ENCODE peak calls at places on chromosomes 6 and 20, in seven cellular contexts. J is endothelial cell of umbilical vein, W is body of pancreas, R is cardiac muscle cell, H is fibroblast of mammary gland, F is WERI-Rb-1, Q is bronchial epithelial cell. D is an unnamed sample.

GRCh38 chr6:116447052-116447451 is 14.1 kb upstream of the CALHM6 start:
- DNase-seq in J (peak), W (no peak), R (peak), H (no peak), F (no peak), Q (no peak), D (no peak)

GRCh38 chr6:132065556-132065955 is 114.4 kb upstream of the CCN2 start:
- DNase-seq in J (peak), W (no peak), R (no peak), H (peak), F (no peak), Q (peak), D (no peak)

GRCh38 chr6:126535138-126535537 is 195.2 kb downstream of the CENPW start:
- DNase-seq in J (no peak), W (no peak), R (no peak), H (no peak), F (no peak), Q (no peak), D (no peak)

GRCh38 chr20:56826971-56827645 is 198.0 kb downstream of the TFAP2C start:
- DNase-seq in J (no peak), W (no peak), R (peak), H (peak), F (no peak), Q (peak), D (no peak)

GRCh38 chr20:25389381-25389857 is 1.2 kb downstream of the ABHD12 start:
- DNase-seq in J (peak), W (peak), R (peak), H (peak), F (no peak), Q (peak), D (no peak)

GRCh38 chr6:123994168-123994567 is 190.5 kb downstream of the NKAIN2 start:
- DNase-seq in J (no peak), W (no peak), R (no peak), H (no peak), F (no peak), Q (no peak), D (no peak)

GRCh38 chr20:17617868-17618672 is 48.2 kb downstream of the DSTN start:
- DNase-seq in J (no peak), W (peak), R (no peak), H (no peak), F (no peak), Q (no peak), D (peak)

GRCh38 chr20:44031001-44031574 is 116.4 kb downstream of the TOX2 start:
- DNase-seq in J (no peak), W (no peak), R (no peak), H (no peak), F (no peak), Q (no peak), D (no peak)

GRCh38 chr6:136440187-136440582 is 110.0 kb downstream of the MAP7 start:
- DNase-seq in J (no peak), W (no peak), R (no peak), H (no peak), F (no peak), Q (peak), D (no peak)

GRCh38 chr6:46963626-46964025 is 41.9 kb upstream of the ADGRF5 start:
- DNase-seq in J (peak), W (peak), R (peak), H (peak), F (no peak), Q (no peak), D (no peak)

GRCh38 chr6:20038805-20039204 is 173.5 kb downstream of the MBOAT1 start:
- DNase-seq in J (no peak), W (peak), R (no peak), H (peak), F (no peak), Q (peak), D (no peak)

GRCh38 chr20:53130819-53131218 is 158.7 kb downstream of the TSHZ2 start:
- DNase-seq in J (no peak), W (no peak), R (no peak), H (no peak), F (no peak), Q (peak), D (no peak)

GRCh38 chr6:4225207-4225872 is 90.0 kb upstream of the ECI2 start:
- DNase-seq in J (no peak), W (no peak), R (no peak), H (no peak), F (peak), Q (no peak), D (no peak)

GRCh38 chr6:158026901-158027589 is 45.4 kb downstream of the SYNJ2 start:
- DNase-seq in J (no peak), W (no peak), R (no peak), H (no peak), F (no peak), Q (no peak), D (no peak)
- TF ChIP-seq CTCF in J (no peak), W (no peak), R (no peak), H (no peak), F (no peak), Q (no peak), D (no peak)

DNA sequence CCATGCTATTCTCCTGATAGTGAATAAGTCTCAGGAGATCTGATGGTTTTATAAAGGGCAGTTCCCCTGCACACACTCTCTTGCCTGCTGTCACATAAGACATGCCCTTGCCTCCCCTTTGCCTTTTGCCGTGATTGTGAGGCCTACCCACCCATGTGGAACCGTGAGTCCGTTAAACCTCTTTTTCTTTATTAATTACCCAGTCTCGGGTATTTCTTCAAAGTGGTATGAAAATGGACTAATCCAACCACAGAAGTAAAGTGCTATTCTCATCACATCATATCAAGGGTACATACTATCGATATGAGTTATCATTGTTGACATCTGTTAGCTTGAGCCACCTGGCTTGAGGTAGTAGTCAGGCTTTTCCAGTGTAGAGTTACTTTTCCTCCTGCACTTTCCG is 2.3 kb downstream of the MANBAL start:
- DNase-seq in J (no peak), W (no peak), R (no peak), H (no peak), F (peak), Q (no peak), D (no peak)
- TF ChIP-seq CTCF in J (no peak), W (no peak), R (no peak), H (no peak), F (no peak), Q (no peak), D (no peak)

GRCh38 chr6:32843321-32843978 is 397 bp downstream of the PSMB8 start:
- DNase-seq in J (no peak), W (no peak), R (no peak), H (peak), F (no peak), Q (no peak), D (no peak)
- TF ChIP-seq CTCF in J (no peak), W (no peak), R (no peak), H (no peak), F (no peak), Q (no peak), D (no peak)

DNA sequence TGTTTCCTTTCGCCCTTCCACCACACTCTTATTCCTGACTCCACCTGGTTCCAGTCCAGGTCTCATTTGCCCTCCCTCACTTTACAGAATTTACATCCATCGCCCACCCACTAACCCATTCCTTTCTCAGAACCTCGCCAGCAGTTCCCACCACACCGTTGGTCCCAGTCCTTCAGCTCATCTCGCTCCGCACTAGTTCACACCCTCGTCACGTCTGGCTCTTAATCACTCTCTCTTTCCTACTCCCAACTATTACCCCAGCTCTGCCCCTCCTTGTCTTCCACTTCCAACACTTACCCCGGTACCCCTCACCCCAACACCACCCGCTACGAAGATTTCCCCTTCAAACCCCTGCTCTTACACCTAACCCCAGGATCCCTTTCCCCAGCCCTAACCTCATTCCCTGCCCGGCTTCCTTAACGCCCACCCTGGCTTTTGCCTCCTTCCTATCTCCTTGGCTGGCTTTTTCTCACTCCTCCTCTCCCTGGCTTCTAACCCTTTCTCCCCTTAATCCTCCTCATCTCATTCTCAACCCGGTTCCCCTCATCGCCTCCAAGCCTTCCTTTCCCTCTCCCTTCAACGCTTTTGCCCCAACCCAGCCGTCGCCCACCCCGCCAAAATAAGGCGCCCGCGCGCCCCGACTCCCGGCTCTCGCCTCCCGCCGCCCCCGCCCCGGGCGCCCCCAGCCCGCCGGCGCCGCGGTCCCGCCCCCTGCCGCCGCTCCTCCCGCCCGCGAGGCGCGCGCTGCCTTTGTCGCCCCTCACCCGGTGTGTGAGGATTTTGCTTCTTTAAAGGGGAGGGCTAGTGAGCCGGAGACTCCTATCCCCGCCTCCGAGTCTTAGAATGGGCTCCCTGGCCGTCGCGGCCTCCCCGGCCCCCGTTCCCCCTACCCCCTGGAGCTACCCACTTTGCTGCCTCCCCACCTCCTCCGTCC is 542 bp downstream of the USP49 start:
- DNase-seq in J (peak), W (no peak), R (peak), H (peak), F (peak), Q (peak), D (no peak)
- TF ChIP-seq CTCF in J (no peak), W (no peak), R (no peak), H (no peak), F (no peak), Q (no peak), D (no peak)

GRCh38 chr6:168000198-168001036 is 2.9 kb downstream of the KIF25 start:
- DNase-seq in J (no peak), W (no peak), R (no peak), H (no peak), F (no peak), Q (no peak), D (no peak)

GRCh38 chr6:168002812-168003211 is 5.3 kb downstream of the KIF25 start:
- DNase-seq in J (no peak), W (no peak), R (no peak), H (no peak), F (no peak), Q (no peak), D (no peak)

GRCh38 chr6:168004023-168004422 is 6.6 kb downstream of the KIF25 start:
- DNase-seq in J (peak), W (no peak), R (no peak), H (no peak), F (no peak), Q (no peak), D (no peak)

GRCh38 chr6:167998206-167998605 is 735 bp downstream of the KIF25 start:
- DNase-seq in J (no peak), W (no peak), R (no peak), H (peak), F (no peak), Q (no peak), D (no peak)

GRCh38 chr6:168001037-168001348 is 3.5 kb downstream of the KIF25 start:
- DNase-seq in J (no peak), W (no peak), R (no peak), H (no peak), F (no peak), Q (no peak), D (no peak)
- TF ChIP-seq CTCF in J (no peak), W (no peak), R (no peak), H (no peak), F (no peak), Q (no peak), D (no peak)

GRCh38 chr6:95197590-95197989 is 379.7 kb upstream of the MANEA start:
- DNase-seq in J (no peak), W (no peak), R (no peak), H (no peak), F (no peak), Q (no peak), D (no peak)

GRCh38 chr6:95209007-95209406 is 368.3 kb upstream of the MANEA start:
- DNase-seq in J (no peak), W (no peak), R (no peak), H (no peak), F (no peak), Q (no peak), D (no peak)

GRCh38 chr6:95203153-95203754 is 374.1 kb upstream of the MANEA start:
- DNase-seq in J (peak), W (peak), R (peak), H (peak), F (peak), Q (peak), D (peak)
- TF ChIP-seq CTCF in J (peak), W (peak), R (peak), H (peak), F (peak), Q (peak), D (peak)

DNA sequence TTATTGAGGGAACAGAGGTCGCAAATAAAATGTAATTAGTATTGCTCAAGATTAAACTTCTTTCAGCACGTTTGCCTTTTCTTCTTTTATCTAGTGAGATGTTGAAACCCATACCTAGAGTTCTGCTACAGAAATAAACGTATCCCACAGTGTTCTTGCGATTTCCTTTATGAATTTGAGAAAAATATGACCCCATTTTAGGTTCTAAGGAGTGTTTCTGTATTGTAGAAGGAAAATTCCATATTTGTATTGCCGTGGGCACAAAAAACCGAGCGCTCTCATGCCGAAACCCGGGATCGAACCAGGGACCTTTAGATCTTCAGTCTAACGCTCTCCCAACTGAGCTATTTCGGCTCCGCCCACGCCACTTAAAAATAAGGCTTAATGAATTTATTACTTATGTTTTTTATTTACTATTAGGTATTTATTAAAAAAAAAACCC is 23.7 kb downstream of the ZNF311 start:
- DNase-seq in J (no peak), W (peak), R (peak), H (peak), F (peak), Q (no peak), D (peak)
- TF ChIP-seq CTCF in J (no peak), W (no peak), R (no peak), H (no peak), F (no peak), Q (no peak), D (no peak)

GRCh38 chr20:11429889-11430580 is 487.7 kb upstream of the BTBD3 start:
- DNase-seq in J (no peak), W (no peak), R (no peak), H (no peak), F (no peak), Q (no peak), D (no peak)
- TF ChIP-seq CTCF in J (no peak), W (no peak), R (no peak), H (no peak), F (no peak), Q (no peak), D (no peak)

DNA sequence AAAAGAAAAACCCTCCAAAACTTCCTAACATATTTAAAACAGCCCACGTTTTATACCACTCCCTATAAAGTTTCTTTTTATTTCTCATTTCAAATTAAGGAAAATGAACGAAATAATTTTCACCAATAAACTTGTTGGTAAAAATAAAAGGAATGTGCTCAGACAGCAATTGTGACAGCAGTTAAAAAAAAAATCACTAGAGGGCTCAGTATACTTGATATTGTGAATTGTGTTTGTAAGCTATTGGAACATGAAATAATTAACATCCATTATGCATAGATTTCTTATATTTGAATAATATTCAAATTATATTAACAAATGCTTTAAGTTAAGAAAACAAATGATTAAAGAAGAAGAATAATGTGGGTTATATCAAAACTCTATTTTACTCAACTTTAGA is 105.5 kb downstream of the ASCC3 start:
- DNase-seq in J (peak), W (no peak), R (peak), H (no peak), F (no peak), Q (peak), D (no peak)
- TF ChIP-seq CTCF in J (no peak), W (no peak), R (peak), H (peak), F (no peak), Q (no peak), D (no peak)

GRCh38 chr20:19212524-19213502 is at the start of gene SLC24A3:
- DNase-seq in J (no peak), W (peak), R (peak), H (peak), F (peak), Q (peak), D (peak)
- TF ChIP-seq CTCF in J (no peak), W (no peak), R (peak), H (peak), F (peak), Q (peak), D (no peak)

D was measured in adrenal gland.